ENCODE peak calls at places on chromosomes 3 and 15, in six cellular contexts. One of them, this sample, is unnamed.

GRCh38 chr3:46222435-46223161 is 14.5 kb upstream of the CCR1 start:
- DNase-seq in stomach: no peak
- DNase-seq in uterus: no peak
- DNase-seq in endothelial cell of umbilical vein: no peak
- DNase-seq in A549: no peak
- DNase-seq in adrenal gland: no peak
- DNase-seq in this sample: no peak

GRCh38 chr15:67820992-67821783 is 4.1 kb upstream of the SKOR1 start:
- DNase-seq in stomach: peak; percentile 47
- DNase-seq in uterus: no peak
- DNase-seq in adrenal gland: peak; percentile 56
- DNase-seq in A549: no peak
- DNase-seq in endothelial cell of umbilical vein: peak; percentile 47
- DNase-seq in this sample: no peak

GRCh38 chr3:138946554-138947302 is at the start of the genes FOXL2 and FOXL2NB:
- DNase-seq in uterus: peak; percentile 89
- DNase-seq in A549: peak; percentile 67
- DNase-seq in stomach: no peak
- DNase-seq in endothelial cell of umbilical vein: no peak
- DNase-seq in adrenal gland: peak; percentile 73
- DNase-seq in this sample: no peak

GRCh38 chr3:14775574-14775973 is 43.2 kb upstream of the FGD5 start:
- DNase-seq in adrenal gland: no peak
- DNase-seq in stomach: peak; percentile 5
- DNase-seq in uterus: peak; percentile 2
- DNase-seq in A549: no peak
- DNase-seq in endothelial cell of umbilical vein: no peak
- DNase-seq in this sample: no peak

GRCh38 chr3:12870942-12871341 is 29.6 kb upstream of the RPL32 start:
- DNase-seq in uterus: no peak
- DNase-seq in endothelial cell of umbilical vein: no peak
- DNase-seq in stomach: peak; percentile 44
- DNase-seq in A549: no peak
- DNase-seq in adrenal gland: no peak
- DNase-seq in this sample: no peak

GRCh38 chr3:48426401-48426909 is 3.4 kb downstream of the PLXNB1 start:
- DNase-seq in uterus: no peak
- DNase-seq in endothelial cell of umbilical vein: no peak
- DNase-seq in stomach: no peak
- DNase-seq in A549: no peak
- DNase-seq in adrenal gland: no peak
- DNase-seq in this sample: no peak

GRCh38 chr3:112092439-112093179 is 6.4 kb downstream of the C3orf52 start:
- DNase-seq in adrenal gland: no peak
- DNase-seq in uterus: no peak
- DNase-seq in stomach: no peak
- DNase-seq in A549: no peak
- DNase-seq in endothelial cell of umbilical vein: no peak
- DNase-seq in this sample: no peak

GRCh38 chr3:170614214-170614966 is 28.5 kb upstream of the SLC7A14 start:
- DNase-seq in uterus: peak; percentile 18
- DNase-seq in A549: peak; percentile 34
- DNase-seq in endothelial cell of umbilical vein: peak; percentile 83
- DNase-seq in stomach: no peak
- DNase-seq in adrenal gland: peak; percentile 71
- DNase-seq in this sample: no peak

GRCh38 chr3:190122198-190122771 is 1.6 kb upstream of the P3H2 start:
- DNase-seq in adrenal gland: no peak
- DNase-seq in uterus: no peak
- DNase-seq in stomach: no peak
- DNase-seq in A549: no peak
- DNase-seq in endothelial cell of umbilical vein: no peak
- DNase-seq in this sample: no peak

GRCh38 chr15:39860200-39860599 is 59.9 kb downstream of the GPR176 start:
- DNase-seq in uterus: no peak
- DNase-seq in A549: no peak
- DNase-seq in stomach: no peak
- DNase-seq in adrenal gland: peak; percentile 20
- DNase-seq in endothelial cell of umbilical vein: no peak
- DNase-seq in this sample: no peak

GRCh38 chr3:49703443-49703927 is 14.1 kb downstream of the RNF123 start:
- DNase-seq in A549: peak; percentile 58
- DNase-seq in stomach: peak; percentile 71
- DNase-seq in endothelial cell of umbilical vein: peak; percentile 59
- DNase-seq in uterus: peak; percentile 43
- DNase-seq in adrenal gland: peak; percentile 78
- DNase-seq in this sample: no peak

GRCh38 chr15:92634046-92634445 is 21.5 kb downstream of the FAM174B start:
- DNase-seq in adrenal gland: no peak
- DNase-seq in endothelial cell of umbilical vein: no peak
- DNase-seq in uterus: peak; percentile 3
- DNase-seq in A549: no peak
- DNase-seq in stomach: no peak
- DNase-seq in this sample: no peak

GRCh38 chr15:41878355-41878699 is 15.5 kb downstream of the SPTBN5 start:
- DNase-seq in A549: no peak
- DNase-seq in stomach: peak; percentile 54
- DNase-seq in uterus: no peak
- DNase-seq in endothelial cell of umbilical vein: no peak
- DNase-seq in adrenal gland: no peak
- DNase-seq in this sample: no peak

GRCh38 chr3:114712728-114713492 is 419.1 kb downstream of the TIGIT start:
- DNase-seq in adrenal gland: no peak
- DNase-seq in stomach: no peak
- DNase-seq in A549: no peak
- DNase-seq in endothelial cell of umbilical vein: no peak
- DNase-seq in uterus: no peak
- DNase-seq in this sample: no peak

GRCh38 chr3:12178091-12178820 is 19.5 kb upstream of the TIMP4 start:
- DNase-seq in stomach: peak; percentile 53
- DNase-seq in endothelial cell of umbilical vein: peak; percentile 64
- DNase-seq in adrenal gland: peak; percentile 52
- DNase-seq in A549: no peak
- DNase-seq in uterus: no peak
- DNase-seq in this sample: peak; percentile 90

GRCh38 chr15:58038426-58039106 is 26.9 kb downstream of the ALDH1A2 start:
- DNase-seq in A549: no peak
- DNase-seq in adrenal gland: no peak
- DNase-seq in stomach: peak; percentile 52
- DNase-seq in endothelial cell of umbilical vein: peak; percentile 85
- DNase-seq in uterus: no peak
- DNase-seq in this sample: no peak

GRCh38 chr3:188185717-188186236 is 31.8 kb downstream of the LPP start:
- DNase-seq in A549: no peak
- DNase-seq in uterus: no peak
- DNase-seq in stomach: peak; percentile 58
- DNase-seq in adrenal gland: no peak
- DNase-seq in endothelial cell of umbilical vein: no peak
- DNase-seq in this sample: no peak

GRCh38 chr15:83064859-83065258 is 2.2 kb downstream of the BTBD1 start:
- DNase-seq in uterus: no peak
- DNase-seq in endothelial cell of umbilical vein: peak; percentile 31
- DNase-seq in stomach: no peak
- DNase-seq in adrenal gland: no peak
- DNase-seq in A549: no peak
- DNase-seq in this sample: no peak

GRCh38 chr15:45126535-45127158 is 3.0 kb downstream of the DUOXA1 start:
- DNase-seq in stomach: peak; percentile 60
- DNase-seq in uterus: no peak
- DNase-seq in adrenal gland: no peak
- DNase-seq in endothelial cell of umbilical vein: peak; percentile 37
- DNase-seq in A549: peak; percentile 17
- DNase-seq in this sample: no peak

GRCh38 chr15:29138260-29138659 is 131.4 kb downstream of the NSMCE3 start:
- DNase-seq in uterus: no peak
- DNase-seq in stomach: no peak
- DNase-seq in endothelial cell of umbilical vein: no peak
- DNase-seq in adrenal gland: no peak
- DNase-seq in A549: no peak
- DNase-seq in this sample: peak; percentile 42

GRCh38 chr3:184822654-184823053 is 10.7 kb downstream of the VPS8 start:
- DNase-seq in uterus: no peak
- DNase-seq in A549: no peak
- DNase-seq in stomach: no peak
- DNase-seq in endothelial cell of umbilical vein: no peak
- DNase-seq in adrenal gland: no peak
- DNase-seq in this sample: no peak

GRCh38 chr3:170768334-170768801 is 101.6 kb downstream of the RPL22L1 start:
- DNase-seq in endothelial cell of umbilical vein: no peak
- DNase-seq in uterus: no peak
- DNase-seq in adrenal gland: no peak
- DNase-seq in A549: no peak
- DNase-seq in stomach: no peak
- DNase-seq in this sample: no peak

GRCh38 chr3:128572644-128573105 is 77.9 kb downstream of the RPN1 start:
- DNase-seq in A549: peak; percentile 34
- DNase-seq in uterus: no peak
- DNase-seq in stomach: no peak
- DNase-seq in endothelial cell of umbilical vein: no peak
- DNase-seq in adrenal gland: no peak
- DNase-seq in this sample: no peak

GRCh38 chr15:78808550-78808949 is 2.7 kb downstream of the ADAMTS7 start:
- DNase-seq in endothelial cell of umbilical vein: peak; percentile 37
- DNase-seq in adrenal gland: no peak
- DNase-seq in A549: peak; percentile 78
- DNase-seq in stomach: no peak
- DNase-seq in uterus: no peak
- DNase-seq in this sample: no peak

DNA sequence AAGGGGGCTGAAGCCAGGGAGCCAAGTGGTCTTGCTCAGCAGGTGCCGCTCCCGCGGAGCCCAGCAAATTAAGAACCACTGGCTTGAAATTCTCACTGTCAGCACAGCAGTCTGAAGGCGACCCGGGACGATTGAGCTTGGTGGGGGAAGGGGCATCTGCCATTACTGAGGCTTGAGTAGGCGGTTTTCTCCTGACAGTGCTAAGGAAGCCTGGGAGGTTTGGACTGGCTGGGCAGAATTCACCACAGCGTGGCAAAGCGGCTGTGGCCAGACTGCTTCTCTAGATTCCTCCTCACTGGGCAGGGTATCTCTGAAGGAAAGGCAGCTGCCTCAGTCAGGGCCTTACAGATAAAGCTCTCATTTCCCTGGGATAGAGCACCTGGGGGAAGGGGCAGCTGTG is 57.0 kb upstream of the GPR149 start:
- DNase-seq in uterus: no peak
- DNase-seq in stomach: no peak
- DNase-seq in endothelial cell of umbilical vein: no peak
- DNase-seq in A549: no peak
- DNase-seq in adrenal gland: no peak
- DNase-seq in this sample: no peak
- H3K4me3 ChIP-seq in uterus: no peak overlapping the region
- H3K4me3 ChIP-seq in stomach: no peak overlapping the region
- H3K4me3 ChIP-seq in endothelial cell of umbilical vein: no peak overlapping the region
- H3K4me3 ChIP-seq in A549: no peak overlapping the region
- H3K4me3 ChIP-seq in adrenal gland: no peak overlapping the region
- H3K4me3 ChIP-seq in this sample: no peak overlapping the region

DNA sequence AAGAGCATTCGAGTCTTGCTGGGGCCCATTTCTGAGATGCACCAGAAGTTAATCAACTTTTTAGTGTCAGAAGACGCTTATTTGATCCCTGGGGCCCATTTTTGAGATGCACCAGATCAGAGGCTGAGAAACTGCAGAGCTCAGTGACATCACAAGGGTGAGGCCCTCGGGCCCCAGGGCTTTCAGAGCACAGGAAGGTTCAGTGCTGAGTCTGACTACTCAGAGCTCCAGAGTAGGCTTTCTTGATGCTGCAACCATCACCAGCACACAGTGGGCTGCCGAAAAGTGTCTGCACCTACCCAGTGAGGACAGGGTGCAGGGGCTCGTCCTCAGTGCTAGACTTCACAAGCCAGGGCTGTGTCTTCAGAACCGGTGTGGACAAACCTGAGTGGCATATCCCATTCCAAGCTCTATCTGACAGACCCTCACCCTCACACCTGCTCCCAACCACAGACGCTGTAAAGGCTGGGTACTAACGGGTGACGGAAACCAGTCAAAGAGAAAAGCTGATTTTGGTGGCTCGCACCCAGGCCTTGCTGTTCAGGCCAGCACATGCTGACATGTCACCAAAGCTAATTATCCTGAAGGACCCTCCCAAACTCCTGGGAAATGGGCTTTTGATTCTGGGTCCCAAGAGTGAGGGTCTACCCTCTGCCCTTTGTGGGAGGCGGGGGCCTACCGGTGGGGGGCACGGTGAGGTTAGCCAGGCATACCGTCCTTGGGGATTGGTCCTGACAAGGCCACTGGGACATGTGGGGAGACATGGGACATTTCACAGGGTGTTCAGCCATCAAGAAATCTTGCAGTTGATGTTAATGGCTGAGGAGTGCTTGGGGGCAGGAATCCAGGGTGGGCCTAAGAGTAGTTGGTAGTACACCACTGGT is 83.0 kb downstream of the PDCD6IP start:
- DNase-seq in adrenal gland: no peak
- DNase-seq in stomach: no peak
- DNase-seq in endothelial cell of umbilical vein: no peak
- DNase-seq in A549: no peak
- DNase-seq in uterus: no peak
- DNase-seq in this sample: no peak
- TF ChIP-seq POLR2A in adrenal gland: no peak
- TF ChIP-seq POLR2A in stomach: no peak
- TF ChIP-seq POLR2A in endothelial cell of umbilical vein: no peak
- TF ChIP-seq POLR2A in A549: no peak
- TF ChIP-seq POLR2A in uterus: no peak
- TF ChIP-seq POLR2A in this sample: no peak

DNA sequence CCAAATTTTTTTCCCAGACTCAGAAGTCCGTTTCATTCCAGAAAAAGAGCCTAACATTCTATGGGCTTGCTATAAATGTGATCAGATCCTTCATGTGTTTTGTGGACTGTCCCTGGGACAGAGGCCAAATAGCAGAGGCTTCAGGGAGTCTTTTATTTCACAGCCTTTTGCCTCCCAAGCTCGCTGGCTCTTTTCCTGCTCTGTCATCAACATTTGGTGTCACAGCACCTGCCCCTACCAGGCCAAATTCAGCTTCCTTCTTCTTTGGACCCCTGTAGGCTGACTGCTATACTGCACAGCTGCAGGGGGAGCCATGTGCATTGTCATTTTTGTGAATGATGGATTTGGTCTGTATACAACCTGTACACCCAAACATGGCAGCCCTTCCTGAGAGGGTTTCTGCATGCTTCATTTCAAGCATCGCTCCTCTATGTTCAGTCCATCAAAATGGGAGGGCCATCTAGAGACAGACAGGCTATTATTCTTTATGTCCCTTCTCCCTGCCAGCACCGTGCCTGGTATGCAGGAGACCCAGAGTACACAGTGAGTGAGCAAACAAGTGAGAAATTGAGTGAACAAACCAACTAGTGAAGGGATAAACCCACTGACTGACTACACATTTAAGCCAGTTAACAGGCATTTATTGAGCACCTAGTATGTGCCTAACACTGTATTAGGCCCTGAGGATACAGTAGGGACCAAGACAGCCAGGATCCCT is 17.9 kb upstream of the RPP14 start:
- DNase-seq in A549: peak; percentile 6
- DNase-seq in stomach: no peak
- DNase-seq in endothelial cell of umbilical vein: no peak
- DNase-seq in uterus: no peak
- DNase-seq in adrenal gland: no peak
- DNase-seq in this sample: no peak
- TF ChIP-seq CTCF in A549: no peak
- TF ChIP-seq CTCF in stomach: no peak
- TF ChIP-seq CTCF in endothelial cell of umbilical vein: no peak
- TF ChIP-seq CTCF in uterus: no peak
- TF ChIP-seq CTCF in adrenal gland: no peak
- TF ChIP-seq CTCF in this sample: no peak

GRCh38 chr3:65473746-65474145 is 565.0 kb downstream of the MAGI1 start:
- DNase-seq in A549: no peak
- DNase-seq in stomach: no peak
- DNase-seq in adrenal gland: no peak
- DNase-seq in endothelial cell of umbilical vein: no peak
- DNase-seq in uterus: no peak
- DNase-seq in this sample: no peak
- H3K4me3 ChIP-seq in A549: no peak overlapping the region
- H3K4me3 ChIP-seq in stomach: no peak overlapping the region
- H3K4me3 ChIP-seq in adrenal gland: no peak overlapping the region
- H3K4me3 ChIP-seq in endothelial cell of umbilical vein: no peak overlapping the region
- H3K4me3 ChIP-seq in uterus: no peak overlapping the region
- H3K4me3 ChIP-seq in this sample: no peak overlapping the region